ENCODE peak calls at places on chromosomes 3 and 15, in six cellular contexts. J is HCT116, A is GM12878, X is HepG2, R is H1, N is NT2/D1. C is an unnamed sample.

GRCh38 chr15:29127506-29128430 is 141.9 kb downstream of the NSMCE3 start:
- DNase-seq in J (no peak), N (no peak), R (no peak), X (no peak), A (no peak), C (no peak)

GRCh38 chr3:12159227-12159601 is 502 bp upstream of the TIMP4 start:
- DNase-seq in N (peak; percentile 91), A (no peak), R (no peak), J (no peak), X (no peak), C (no peak)

GRCh38 chr15:89195836-89196235 is 25.5 kb downstream of the RLBP1 start:
- DNase-seq in J (no peak), N (no peak), R (no peak), X (no peak), A (no peak), C (no peak)

GRCh38 chr3:17258823-17259436 is 374.2 kb downstream of the PLCL2 start:
- DNase-seq in A (no peak), N (peak; percentile 35), X (peak; percentile 14), J (peak; percentile 13), R (no peak), C (peak; percentile 38)

GRCh38 chr3:124834723-124835718 is 52.1 kb downstream of the ITGB5 start:
- DNase-seq in J (peak; percentile 75), N (no peak), A (peak; percentile 90), R (peak; percentile 66), X (peak; percentile 99), C (no peak)

GRCh38 chr3:124850633-124851032 is 36.5 kb downstream of the ITGB5 start:
- DNase-seq in J (no peak), X (no peak), A (no peak), R (no peak), N (no peak), C (no peak)

GRCh38 chr15:54226455-54226854 is 248.2 kb downstream of the UNC13C start:
- DNase-seq in R (no peak), J (no peak), A (no peak), N (no peak), X (no peak), C (no peak)

GRCh38 chr15:73305331-73306211 is 63.2 kb downstream of the HCN4 start:
- DNase-seq in X (peak; percentile 57), N (peak; percentile 71), A (no peak), J (peak; percentile 61), R (peak; percentile 71), C (peak; percentile 79)

GRCh38 chr3:60536420-60536819 is 714.8 kb downstream of the FHIT start:
- DNase-seq in N (no peak), J (no peak), R (no peak), A (peak; percentile 66), X (no peak), C (no peak)

GRCh38 chr15:76235186-76235826 is 76.0 kb downstream of the ETFA start:
- DNase-seq in X (peak; percentile 42), J (peak; percentile 19), R (no peak), A (no peak), N (no peak), C (peak; percentile 38)

GRCh38 chr3:47238017-47238416 is 44.6 kb downstream of the KIF9 start:
- DNase-seq in N (no peak), A (no peak), J (no peak), R (no peak), X (no peak), C (no peak)

GRCh38 chr15:94266000-94266399 is 34.6 kb downstream of the MCTP2 start:
- DNase-seq in J (no peak), N (no peak), X (peak; percentile 10), A (no peak), R (no peak), C (no peak)

GRCh38 chr3:40079203-40079844 is 230.2 kb upstream of the EIF1B start:
- DNase-seq in X (peak; percentile 9), J (no peak), N (no peak), R (no peak), A (no peak), C (no peak)

GRCh38 chr3:27360113-27361078 is 8.8 kb downstream of the NEK10 start:
- DNase-seq in J (no peak), A (no peak), R (no peak), X (peak; percentile 99), N (no peak), C (no peak)

GRCh38 chr3:46648096-46648495 is 35.8 kb downstream of the FAM240A start:
- DNase-seq in A (no peak), N (no peak), R (no peak), X (no peak), J (no peak), C (no peak)

GRCh38 chr15:100116416-100117190 is 225.2 kb downstream of the ADAMTS17 start:
- DNase-seq in X (no peak), A (no peak), N (no peak), J (no peak), R (no peak), C (no peak)

GRCh38 chr15:29636140-29636539 is 186.1 kb downstream of the TJP1 start:
- DNase-seq in X (peak; percentile 41), N (no peak), R (peak; percentile 31), A (no peak), J (no peak), C (no peak)

GRCh38 chr3:143084856-143085731 is 34.5 kb upstream of the CHST2 start:
- DNase-seq in J (no peak), R (no peak), X (no peak), N (no peak), A (peak; percentile 71), C (no peak)

GRCh38 chr3:82130056-82130455 is 368.6 kb upstream of the GBE1 start:
- DNase-seq in N (no peak), J (no peak), R (no peak), A (no peak), X (no peak), C (no peak)

GRCh38 chr3:66483006-66483928 is 17.6 kb downstream of the LRIG1 start:
- DNase-seq in X (no peak), A (no peak), J (no peak), R (no peak), N (no peak), C (peak; percentile 16)

GRCh38 chr3:71579934-71580318 is 3.6 kb downstream of the FOXP1 start:
- DNase-seq in J (no peak), X (peak; percentile 94), R (no peak), N (peak; percentile 15), A (no peak), C (no peak)

GRCh38 chr15:89016549-89017041 is 71.7 kb upstream of the ABHD2 start:
- DNase-seq in N (no peak), J (peak; percentile 23), R (no peak), X (no peak), A (no peak), C (no peak)

GRCh38 chr3:180275176-180275575 is 238.4 kb upstream of the PEX5L start:
- DNase-seq in N (no peak), A (no peak), R (no peak), J (no peak), X (no peak), C (no peak)

GRCh38 chr3:158770254-158771017 is 31.4 kb upstream of the MFSD1 start:
- DNase-seq in A (no peak), N (peak; percentile 18), R (no peak), X (no peak), J (no peak), C (no peak)

GRCh38 chr3:121660356-121661171 is at the start of gene HCLS1:
- DNase-seq in A (peak; percentile 83), N (no peak), X (no peak), R (no peak), J (no peak), C (no peak)

GRCh38 chr3:157174265-157174615 is 14.3 kb upstream of the CCNL1 start:
- DNase-seq in R (no peak), N (no peak), X (no peak), J (no peak), A (no peak), C (no peak)
- TF ChIP-seq YY1 in R (no peak), N (no peak), X (no peak), J (no peak), A (no peak), C (no peak)

DNA sequence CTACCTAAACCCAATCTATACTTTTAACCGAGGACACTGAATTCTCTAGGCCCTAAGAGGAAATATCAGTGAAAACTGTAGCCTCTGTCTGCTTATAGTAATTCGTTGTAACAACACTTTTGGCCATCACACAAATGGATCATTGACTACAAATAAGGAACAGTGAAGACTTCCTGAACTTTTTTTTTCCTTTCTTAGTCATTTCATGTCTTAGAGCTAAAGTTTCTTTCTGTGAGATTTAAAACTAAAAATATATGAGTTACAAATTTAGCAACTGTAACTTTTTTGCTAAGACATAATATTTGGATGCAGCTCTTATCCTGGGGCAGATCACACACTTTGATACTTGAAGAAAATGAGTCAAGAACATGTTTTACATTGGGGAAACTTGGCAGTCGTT is 79.7 kb downstream of the SOX2 start:
- DNase-seq in X (no peak), R (no peak), A (no peak), J (no peak), N (no peak), C (no peak)
- H3K4me3 ChIP-seq in X (no peak overlapping the region), R (no peak overlapping the region), A (no peak overlapping the region), J (no peak overlapping the region), N (no peak overlapping the region), C (no peak overlapping the region)

DNA sequence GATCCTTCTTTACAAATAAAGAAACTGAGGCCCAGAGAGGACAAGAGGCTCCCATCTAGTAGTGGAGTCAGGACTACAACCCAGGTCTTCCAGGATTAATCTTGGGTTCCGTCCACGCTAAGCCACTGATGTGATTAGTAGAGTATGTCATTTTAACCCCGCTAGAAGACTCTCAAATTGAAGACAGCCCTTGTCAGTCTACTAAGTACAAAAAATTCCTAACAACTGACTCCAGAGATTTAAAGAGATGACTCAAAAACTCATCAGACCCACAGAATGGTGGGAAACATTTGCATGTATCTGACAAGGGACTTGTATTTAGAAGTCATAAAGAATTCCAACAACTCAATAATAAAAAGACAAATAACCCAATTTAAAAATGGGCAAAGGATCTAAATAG is 145.3 kb downstream of the CNTN3 start:
- DNase-seq in R (no peak), J (no peak), X (no peak), N (no peak), A (no peak), C (no peak)
- TF ChIP-seq YY1 in R (no peak), J (no peak), X (no peak), N (no peak), A (no peak), C (no peak)

DNA sequence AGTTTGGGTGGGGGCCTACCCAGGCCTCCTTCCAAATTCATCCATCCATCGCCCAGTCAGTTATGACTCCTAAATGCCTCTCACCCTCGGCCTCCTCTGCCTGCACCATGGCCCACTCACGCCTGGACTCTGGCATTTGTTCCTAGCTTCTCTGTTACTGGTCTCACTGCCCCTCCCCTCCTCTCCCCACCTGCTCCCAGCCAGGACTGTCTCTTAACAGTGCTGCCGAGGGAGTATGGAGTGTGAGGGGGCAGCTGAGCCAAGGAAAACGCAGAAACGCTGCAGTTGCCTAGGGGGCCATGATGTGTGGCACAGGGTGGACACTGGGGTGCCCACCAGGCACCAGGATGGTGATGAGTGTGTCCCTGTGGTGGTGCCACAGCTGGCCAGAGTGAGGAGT is 3.1 kb downstream of the RCCD1 start:
- DNase-seq in J (no peak), N (no peak), R (no peak), X (no peak), A (no peak), C (peak; percentile 42)
- H3K4me3 ChIP-seq in J (no peak overlapping the region), N (peak overlapping the region; percentile 75), R (peak overlapping the region; percentile 48), X (no peak overlapping the region), A (no peak overlapping the region), C (peak overlapping the region; percentile 76)

GRCh38 chr3:14921034-14921616 is 26.3 kb upstream of the NR2C2 start:
- DNase-seq in X (peak; percentile 68), R (peak; percentile 95), A (no peak), N (peak; percentile 80), J (peak; percentile 65), C (peak; percentile 87)
- TF ChIP-seq YY1 in X (peak; percentile 21), R (no peak), A (peak; percentile 61), N (no peak), J (no peak), C (no peak)

C was measured in SK-N-SH.